ENCODE peak calls at places on chromosome 6, in five cellular contexts. One of them, this sample, is unnamed. For H3K4me1 and H3K27me3, the result is how much of the 10 kb centered on the place peaks cover.

GRCh38 chr6:168530653-168531071 is 89.7 kb downstream of the SMOC2 start:
- DNase-seq in psoas muscle: no peak
- DNase-seq in IMR-90: no peak
- DNase-seq in colonic mucosa: no peak
- DNase-seq in pancreas: no peak
- DNase-seq in this sample: no peak

GRCh38 chr6:140572129-140572528 is 1197.7 kb upstream of the CITED2 start:
- DNase-seq in psoas muscle: no peak
- DNase-seq in pancreas: no peak
- DNase-seq in IMR-90: peak
- DNase-seq in colonic mucosa: no peak
- DNase-seq in this sample: no peak

GRCh38 chr6:149335924-149336323 is 18.4 kb downstream of the TAB2 start:
- DNase-seq in IMR-90: peak
- DNase-seq in psoas muscle: peak
- DNase-seq in colonic mucosa: no peak
- DNase-seq in pancreas: no peak
- DNase-seq in this sample: no peak

GRCh38 chr6:16369989-16370388 is 131.6 kb downstream of the GMPR start:
- DNase-seq in colonic mucosa: no peak
- DNase-seq in psoas muscle: no peak
- DNase-seq in IMR-90: no peak
- DNase-seq in pancreas: no peak
- DNase-seq in this sample: no peak

GRCh38 chr6:14281831-14282230 is 164.3 kb downstream of the CD83 start:
- DNase-seq in psoas muscle: no peak
- DNase-seq in colonic mucosa: no peak
- DNase-seq in pancreas: no peak
- DNase-seq in IMR-90: no peak
- DNase-seq in this sample: no peak

GRCh38 chr6:12538881-12539357 is 177.6 kb upstream of the PHACTR1 start:
- DNase-seq in pancreas: peak
- DNase-seq in colonic mucosa: no peak
- DNase-seq in IMR-90: no peak
- DNase-seq in psoas muscle: peak
- DNase-seq in this sample: no peak

GRCh38 chr6:139231206-139231605 is 60.6 kb downstream of the TXLNB start:
- DNase-seq in psoas muscle: no peak
- DNase-seq in IMR-90: peak
- DNase-seq in colonic mucosa: no peak
- DNase-seq in pancreas: no peak
- DNase-seq in this sample: no peak

GRCh38 chr6:137415127-137415833 is 78.9 kb downstream of the OLIG3 start:
- DNase-seq in psoas muscle: peak
- DNase-seq in colonic mucosa: peak
- DNase-seq in pancreas: peak
- DNase-seq in IMR-90: peak
- DNase-seq in this sample: peak

GRCh38 chr6:133435065-133435728 is 194.0 kb downstream of the EYA4 start:
- DNase-seq in colonic mucosa: no peak
- DNase-seq in pancreas: no peak
- DNase-seq in psoas muscle: peak
- DNase-seq in IMR-90: no peak
- DNase-seq in this sample: no peak

GRCh38 chr6:168624948-168625347 is 184.0 kb downstream of the SMOC2 start:
- DNase-seq in IMR-90: no peak
- DNase-seq in pancreas: peak
- DNase-seq in psoas muscle: no peak
- DNase-seq in colonic mucosa: no peak
- DNase-seq in this sample: no peak

GRCh38 chr6:112178846-112179245 is 75.5 kb downstream of the LAMA4 start:
- DNase-seq in colonic mucosa: no peak
- DNase-seq in IMR-90: no peak
- DNase-seq in psoas muscle: no peak
- DNase-seq in pancreas: no peak
- DNase-seq in this sample: no peak

GRCh38 chr6:21595951-21596378 is 2.4 kb downstream of the SOX4 start:
- DNase-seq in IMR-90: no peak
- DNase-seq in psoas muscle: peak
- DNase-seq in colonic mucosa: peak
- DNase-seq in pancreas: peak
- DNase-seq in this sample: peak

GRCh38 chr6:33411632-33412005 is 805 bp downstream of the PHF1 start:
- DNase-seq in psoas muscle: no peak
- DNase-seq in colonic mucosa: no peak
- DNase-seq in pancreas: no peak
- DNase-seq in IMR-90: no peak
- DNase-seq in this sample: no peak

GRCh38 chr6:154229796-154230195 is 126.8 kb downstream of the IPCEF1 start:
- DNase-seq in IMR-90: no peak
- DNase-seq in colonic mucosa: no peak
- DNase-seq in psoas muscle: no peak
- DNase-seq in pancreas: no peak
- DNase-seq in this sample: no peak

GRCh38 chr6:147738516-147739187 is 230.2 kb downstream of the SAMD5 start:
- DNase-seq in IMR-90: peak
- DNase-seq in psoas muscle: no peak
- DNase-seq in pancreas: peak
- DNase-seq in colonic mucosa: no peak
- DNase-seq in this sample: no peak

GRCh38 chr6:12844284-12845223 is 128.0 kb downstream of the PHACTR1 start:
- DNase-seq in colonic mucosa: no peak
- DNase-seq in pancreas: no peak
- DNase-seq in psoas muscle: no peak
- DNase-seq in IMR-90: peak
- DNase-seq in this sample: no peak

GRCh38 chr6:9295641-9296040 is 860.3 kb upstream of the SLC35B3 start:
- DNase-seq in colonic mucosa: no peak
- DNase-seq in IMR-90: no peak
- DNase-seq in psoas muscle: no peak
- DNase-seq in pancreas: no peak
- DNase-seq in this sample: no peak

GRCh38 chr6:47439348-47439668 is 38.3 kb upstream of the CD2AP start:
- DNase-seq in pancreas: no peak
- DNase-seq in IMR-90: no peak
- DNase-seq in colonic mucosa: no peak
- DNase-seq in psoas muscle: no peak
- DNase-seq in this sample: no peak

GRCh38 chr6:25327372-25327771 is 48.2 kb downstream of the CARMIL1 start:
- DNase-seq in psoas muscle: no peak
- DNase-seq in colonic mucosa: no peak
- DNase-seq in IMR-90: no peak
- DNase-seq in pancreas: no peak
- DNase-seq in this sample: no peak

GRCh38 chr6:6319947-6320811 is at the start of gene F13A1:
- DNase-seq in psoas muscle: peak
- DNase-seq in pancreas: peak
- DNase-seq in colonic mucosa: no peak
- DNase-seq in IMR-90: no peak
- DNase-seq in this sample: no peak

GRCh38 chr6:165663283-165663735 is 268 bp upstream of the PDE10A start:
- DNase-seq in pancreas: no peak
- DNase-seq in psoas muscle: peak
- DNase-seq in IMR-90: peak
- DNase-seq in colonic mucosa: no peak
- DNase-seq in this sample: no peak

GRCh38 chr6:111894272-111894671 is 21.0 kb upstream of the FYN start:
- DNase-seq in pancreas: no peak
- DNase-seq in psoas muscle: no peak
- DNase-seq in colonic mucosa: no peak
- DNase-seq in IMR-90: peak
- DNase-seq in this sample: no peak

GRCh38 chr6:105981002-105981887 is 104.9 kb upstream of the PRDM1 start:
- DNase-seq in pancreas: peak
- DNase-seq in IMR-90: no peak
- DNase-seq in psoas muscle: no peak
- DNase-seq in colonic mucosa: peak
- DNase-seq in this sample: peak

GRCh38 chr6:82205793-82206425 is 41.6 kb downstream of the IBTK start:
- DNase-seq in colonic mucosa: no peak
- DNase-seq in IMR-90: peak
- DNase-seq in pancreas: no peak
- DNase-seq in psoas muscle: no peak
- DNase-seq in this sample: no peak

GRCh38 chr6:53192590-53193232 is 44.1 kb upstream of the GCM1 start:
- DNase-seq in IMR-90: no peak
- DNase-seq in psoas muscle: no peak
- DNase-seq in pancreas: no peak
- DNase-seq in colonic mucosa: no peak
- DNase-seq in this sample: no peak

GRCh38 chr6:141056945-141057635 is 1075.6 kb upstream of the GJE1 start:
- DNase-seq in pancreas: no peak
- DNase-seq in IMR-90: no peak
- DNase-seq in psoas muscle: no peak
- DNase-seq in colonic mucosa: no peak
- DNase-seq in this sample: no peak

GRCh38 chr6:26017567-26017966 is 55.0 kb downstream of the TRIM38 start:
- DNase-seq in psoas muscle: peak
- DNase-seq in colonic mucosa: peak
- DNase-seq in IMR-90: peak
- DNase-seq in pancreas: no peak
- DNase-seq in this sample: peak

GRCh38 chr6:82247634-82248232 is at the start of gene IBTK:
- DNase-seq in IMR-90: peak
- DNase-seq in pancreas: peak
- DNase-seq in colonic mucosa: peak
- DNase-seq in psoas muscle: peak
- DNase-seq in this sample: peak

DNA sequence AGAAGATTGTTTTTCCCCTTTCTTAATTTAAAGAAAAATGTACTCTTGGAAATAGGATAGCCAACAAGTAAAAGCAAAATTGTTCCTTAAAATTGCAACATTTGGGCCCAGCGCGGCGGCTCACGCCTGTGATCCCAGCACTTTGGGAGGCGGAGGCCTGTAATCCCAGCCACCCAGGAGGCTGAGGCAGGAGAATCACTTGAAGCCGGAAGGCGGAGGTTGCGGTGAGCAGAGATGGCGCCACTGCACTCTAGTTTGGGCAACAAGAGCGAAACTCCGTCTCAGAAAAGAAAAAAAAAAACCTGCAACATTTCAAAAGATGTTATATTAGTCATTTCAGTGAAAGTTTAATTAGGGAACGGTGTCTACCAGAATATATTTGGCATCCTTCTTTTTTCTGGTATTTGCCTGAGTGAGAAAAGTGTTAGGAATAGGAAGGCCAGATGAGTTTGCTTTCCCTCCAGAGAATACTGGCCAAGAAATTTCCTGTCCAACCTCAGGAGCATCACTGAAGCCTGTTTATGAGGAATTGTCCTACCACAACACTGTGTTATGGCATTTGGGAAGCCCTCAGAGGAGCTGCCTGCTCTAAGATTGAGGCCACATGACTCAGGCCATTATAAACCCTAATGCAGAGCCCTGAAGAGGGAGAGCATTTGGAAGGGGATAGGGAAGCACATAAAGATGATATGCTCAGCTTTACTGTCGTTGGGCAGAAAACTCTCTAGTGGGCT is 1.2 kb upstream of the GJA1 start:
- DNase-seq in colonic mucosa: no peak
- DNase-seq in pancreas: no peak
- DNase-seq in psoas muscle: peak
- DNase-seq in IMR-90: peak
- DNase-seq in this sample: no peak
- H3K27ac ChIP-seq in colonic mucosa: no peak
- H3K27ac ChIP-seq in pancreas: no peak
- H3K27ac ChIP-seq in psoas muscle: no peak
- H3K27ac ChIP-seq in IMR-90: peak
- H3K27ac ChIP-seq in this sample: no peak

GRCh38 chr6:158253248-158253647 is 59.0 kb upstream of the TULP4 start:
- DNase-seq in pancreas: no peak
- DNase-seq in psoas muscle: no peak
- DNase-seq in IMR-90: no peak
- DNase-seq in colonic mucosa: no peak
- DNase-seq in this sample: no peak
- H3K4me1 ChIP-seq in pancreas: under half
- H3K4me1 ChIP-seq in psoas muscle: under half
- H3K4me1 ChIP-seq in IMR-90: under half
- H3K4me1 ChIP-seq in colonic mucosa: under half
- H3K4me1 ChIP-seq in this sample: under half

DNA sequence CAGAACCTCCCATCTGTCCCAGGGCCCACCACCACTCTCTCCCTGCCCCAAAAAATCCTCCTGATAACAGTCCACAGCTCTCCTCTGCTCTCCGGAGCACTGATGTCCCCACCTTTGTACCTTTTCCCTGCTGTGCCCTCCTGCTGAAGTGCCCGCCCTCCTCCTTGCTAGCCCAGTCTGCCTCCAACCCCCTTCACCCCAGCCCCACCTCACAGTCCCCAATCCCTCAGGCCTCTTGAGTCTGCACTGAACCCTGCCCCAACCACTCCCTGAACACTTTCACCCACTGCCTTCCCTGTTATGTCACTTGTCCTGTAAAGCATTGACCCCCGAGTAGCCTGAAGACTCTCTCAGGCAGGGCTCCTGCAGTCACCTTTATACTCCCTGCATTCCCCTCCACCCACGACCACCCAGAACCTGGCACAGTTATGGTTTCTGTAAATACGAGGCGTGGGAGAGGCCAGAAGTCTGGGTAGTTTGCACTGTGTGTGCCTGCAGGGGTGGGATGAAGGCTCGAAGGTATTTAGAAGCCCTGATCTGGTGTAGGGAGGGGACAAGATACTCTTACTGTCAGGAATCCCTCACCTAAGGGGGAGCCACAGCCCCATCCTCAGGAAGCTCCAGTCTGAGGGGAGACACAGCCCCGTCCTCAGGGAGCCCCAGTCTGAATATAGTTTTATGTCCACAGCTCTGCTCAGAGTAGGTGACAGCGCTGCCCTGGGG is 5.4 kb downstream of the GLP1R start:
- DNase-seq in colonic mucosa: no peak
- DNase-seq in psoas muscle: no peak
- DNase-seq in IMR-90: no peak
- DNase-seq in pancreas: no peak
- DNase-seq in this sample: no peak
- H3K27me3 ChIP-seq in colonic mucosa: under half
- H3K27me3 ChIP-seq in psoas muscle: under half
- H3K27me3 ChIP-seq in IMR-90: under half
- H3K27me3 ChIP-seq in pancreas: under half
- H3K27me3 ChIP-seq in this sample: under half

DNA sequence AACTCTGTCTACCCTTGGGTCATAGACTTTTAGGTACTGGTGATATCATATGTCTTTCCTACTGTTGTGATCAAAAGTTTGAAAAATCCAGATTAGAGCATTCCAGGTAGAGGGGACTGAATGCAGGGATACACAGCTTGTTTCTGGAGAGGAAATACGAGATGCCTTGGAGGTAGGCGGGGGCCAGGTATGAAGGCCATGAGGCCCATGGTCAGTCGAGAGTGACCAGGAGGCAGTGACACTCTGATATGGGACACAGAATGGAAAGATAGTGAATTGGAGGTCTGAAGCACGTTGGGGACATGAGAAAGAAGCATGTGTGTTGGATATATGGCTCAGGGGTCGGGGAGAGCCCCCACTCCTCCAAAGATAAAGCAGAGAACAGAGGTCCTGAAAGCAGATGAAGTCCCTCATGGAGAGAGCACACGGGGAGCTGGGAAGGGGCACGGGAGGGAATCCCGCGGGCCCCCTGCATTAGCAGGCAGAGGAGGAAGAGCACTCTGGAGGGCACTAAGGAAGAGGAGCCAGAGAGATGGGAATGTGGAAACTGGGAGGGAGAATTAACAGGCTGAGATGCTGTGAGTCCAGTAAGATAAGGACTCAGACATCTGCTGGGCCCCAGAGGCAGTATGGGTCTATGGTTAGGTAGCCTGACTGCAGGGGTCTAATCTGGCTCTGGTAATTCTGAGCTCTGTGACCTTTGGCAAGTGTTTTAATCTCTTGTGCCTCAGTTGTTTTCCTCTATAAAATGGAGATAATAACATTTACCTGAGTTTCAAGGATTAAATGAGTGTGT is 15.9 kb upstream of the SRSF3 start:
- DNase-seq in psoas muscle: no peak
- DNase-seq in pancreas: no peak
- DNase-seq in IMR-90: no peak
- DNase-seq in colonic mucosa: no peak
- DNase-seq in this sample: no peak
- H3K27ac ChIP-seq in psoas muscle: no peak
- H3K27ac ChIP-seq in pancreas: no peak
- H3K27ac ChIP-seq in IMR-90: peak
- H3K27ac ChIP-seq in colonic mucosa: no peak
- H3K27ac ChIP-seq in this sample: no peak

This sample was measured in CD8-positive, alpha-beta memory T cell.